ENCODE peak calls at places on chromosomes 2 and 18, in seven cellular contexts. Q, X, A, L, K, H and R are unnamed samples.

GRCh38 chr2:39359453-39360038 is 77.5 kb downstream of the MAP4K3 start:
- DNase-seq in Q (no peak), X (no peak), A (no peak), L (no peak), K (no peak), H (no peak), R (no peak)

GRCh38 chr2:167127135-167127534 is 238.9 kb downstream of the XIRP2 start:
- DNase-seq in Q (peak), X (no peak), A (no peak), L (peak), K (peak), H (peak), R (no peak)

GRCh38 chr2:217947341-217948316 is 55.2 kb downstream of the TNS1 start:
- DNase-seq in Q (no peak), X (peak), A (no peak), L (no peak), K (no peak), H (no peak), R (no peak)

GRCh38 chr2:99609851-99610381 is 120.1 kb upstream of the REV1 start:
- DNase-seq in Q (no peak), X (no peak), A (no peak), L (no peak), K (no peak), H (no peak), R (no peak)

GRCh38 chr18:6120820-6121279 is 225.5 kb upstream of the TMEM200C start:
- DNase-seq in Q (no peak), X (no peak), A (no peak), L (no peak), K (no peak), H (no peak), R (no peak)

GRCh38 chr2:205364261-205364660 is 318.0 kb upstream of the NRP2 start:
- DNase-seq in Q (no peak), X (no peak), A (no peak), L (no peak), K (no peak), H (no peak), R (no peak)

GRCh38 chr2:120549841-120550240 is 185.8 kb upstream of the GLI2 start:
- DNase-seq in Q (no peak), X (no peak), A (no peak), L (no peak), K (no peak), H (no peak), R (no peak)

GRCh38 chr2:160445673-160446072 is 47.9 kb downstream of the RBMS1 start:
- DNase-seq in Q (no peak), X (no peak), A (no peak), L (no peak), K (no peak), H (no peak), R (no peak)

GRCh38 chr2:19762142-19762541 is 139.6 kb downstream of the TTC32 start:
- DNase-seq in Q (no peak), X (no peak), A (no peak), L (no peak), K (peak), H (no peak), R (no peak)

GRCh38 chr2:144712277-144712944 is 192.5 kb upstream of the ZEB2 start:
- DNase-seq in Q (no peak), X (no peak), A (no peak), L (no peak), K (peak), H (no peak), R (no peak)

DNA sequence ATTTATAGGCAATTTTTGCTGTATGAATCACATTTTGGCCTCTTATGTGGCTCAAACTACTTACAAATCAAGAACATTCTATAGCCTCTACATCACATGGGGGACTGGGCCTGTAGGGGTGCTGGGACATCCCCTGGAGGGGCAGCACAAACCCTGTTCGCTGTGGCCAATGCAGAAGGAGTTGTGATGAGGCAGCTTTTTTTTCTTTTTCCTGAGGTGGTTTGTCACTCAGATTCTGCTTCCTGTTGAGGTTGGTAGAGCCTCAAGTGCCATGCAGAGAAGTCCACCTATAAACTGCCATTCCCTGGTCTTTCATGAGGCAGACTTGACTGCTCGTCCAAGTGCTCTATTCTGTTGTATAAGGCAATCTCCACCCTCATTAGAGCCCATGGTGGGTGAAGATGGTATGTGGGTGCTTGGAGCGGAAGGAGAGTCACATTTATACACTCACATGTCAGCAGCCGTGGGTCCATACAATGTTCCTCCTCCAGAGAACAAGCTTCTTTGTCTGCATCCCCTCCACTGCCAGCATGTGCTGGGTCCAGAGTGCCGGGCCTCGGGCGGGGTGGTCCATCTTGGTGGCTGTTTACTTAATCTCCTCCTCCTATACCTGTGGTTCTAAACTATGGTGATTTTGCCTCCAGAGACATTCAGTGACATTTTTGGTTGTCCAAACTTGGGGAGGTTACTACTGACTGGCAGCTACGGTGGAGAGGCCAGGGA is 120.3 kb downstream of the ACOXL start:
- DNase-seq in Q (no peak), X (no peak), A (no peak), L (no peak), K (no peak), H (no peak), R (no peak)
- TF ChIP-seq CTCF in Q (no peak), X (no peak), A (no peak), L (no peak), K (no peak), H (no peak), R (no peak)

GRCh38 chr2:202377308-202377736 is 1.2 kb downstream of the BMPR2 start:
- DNase-seq in Q (peak), X (peak), A (peak), L (peak), K (no peak), H (peak), R (peak)

GRCh38 chr2:202375611-202376408 is at the start of gene BMPR2:
- DNase-seq in Q (peak), X (peak), A (peak), L (peak), K (peak), H (peak), R (peak)

GRCh38 chr2:202376460-202377307 is 557 bp downstream of the BMPR2 start:
- DNase-seq in Q (peak), X (peak), A (peak), L (peak), K (peak), H (peak), R (peak)

GRCh38 chr2:202373490-202373889 is 2.6 kb upstream of the BMPR2 start:
- DNase-seq in Q (peak), X (no peak), A (no peak), L (peak), K (peak), H (no peak), R (no peak)

GRCh38 chr2:202375006-202375610 is 1.0 kb upstream of the BMPR2 start:
- DNase-seq in Q (peak), X (peak), A (peak), L (peak), K (peak), H (peak), R (peak)
- TF ChIP-seq CTCF in Q (no peak), X (no peak), A (no peak), L (peak), K (no peak), H (no peak), R (no peak)

GRCh38 chr2:147989809-147990403 is 30.6 kb downstream of the ORC4 start:
- DNase-seq in Q (peak), X (no peak), A (no peak), L (peak), K (peak), H (no peak), R (peak)
- TF ChIP-seq CTCF in Q (peak), X (no peak), A (peak), L (peak), K (peak), H (peak), R (peak)

GRCh38 chr18:73503326-73503725 is 635.5 kb upstream of the NETO1 start:
- DNase-seq in Q (no peak), X (no peak), A (no peak), L (no peak), K (no peak), H (no peak), R (no peak)
- TF ChIP-seq CTCF in Q (no peak), X (no peak), A (no peak), L (no peak), K (no peak), H (no peak), R (no peak)

DNA sequence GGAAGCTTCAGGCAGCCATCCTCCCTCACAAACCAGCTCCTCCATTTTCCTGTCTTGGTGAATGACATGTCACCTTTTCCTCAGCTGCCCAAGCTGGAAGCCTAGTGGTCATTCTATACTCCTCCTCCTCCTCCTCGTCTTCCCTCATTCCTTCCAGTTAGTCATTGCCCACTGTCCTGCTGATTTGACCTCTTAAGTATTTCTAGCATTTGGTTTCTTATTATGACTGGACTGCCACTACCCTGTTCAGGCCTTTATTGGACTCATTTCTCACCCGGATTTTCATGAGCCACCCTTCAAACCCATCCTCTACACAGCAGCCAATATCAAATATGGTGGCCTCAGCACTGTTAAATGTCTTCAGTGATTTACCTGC is 21.9 kb upstream of the MGAT5 start:
- DNase-seq in Q (no peak), X (no peak), A (no peak), L (no peak), K (peak), H (no peak), R (no peak)
- TF ChIP-seq CTCF in Q (no peak), X (no peak), A (no peak), L (no peak), K (no peak), H (no peak), R (no peak)

GRCh38 chr2:108786354-108787208 is at the start of gene CCDC138:
- DNase-seq in Q (peak), X (peak), A (peak), L (peak), K (peak), H (peak), R (peak)
- TF ChIP-seq CTCF in Q (no peak), X (no peak), A (no peak), L (no peak), K (no peak), H (no peak), R (no peak)

GRCh38 chr18:77133051-77133919 is 702 bp upstream of the MBP start:
- DNase-seq in Q (peak), X (peak), A (no peak), L (peak), K (no peak), H (peak), R (peak)

GRCh38 chr18:77134611-77135010 is 2.0 kb upstream of the MBP start:
- DNase-seq in Q (no peak), X (no peak), A (no peak), L (no peak), K (no peak), H (no peak), R (no peak)

GRCh38 chr18:77132369-77133050 is at the start of gene MBP:
- DNase-seq in Q (peak), X (peak), A (peak), L (peak), K (no peak), H (peak), R (peak)

GRCh38 chr18:77135339-77136075 is 2.9 kb upstream of the MBP start:
- DNase-seq in Q (no peak), X (no peak), A (no peak), L (no peak), K (no peak), H (no peak), R (no peak)

DNA sequence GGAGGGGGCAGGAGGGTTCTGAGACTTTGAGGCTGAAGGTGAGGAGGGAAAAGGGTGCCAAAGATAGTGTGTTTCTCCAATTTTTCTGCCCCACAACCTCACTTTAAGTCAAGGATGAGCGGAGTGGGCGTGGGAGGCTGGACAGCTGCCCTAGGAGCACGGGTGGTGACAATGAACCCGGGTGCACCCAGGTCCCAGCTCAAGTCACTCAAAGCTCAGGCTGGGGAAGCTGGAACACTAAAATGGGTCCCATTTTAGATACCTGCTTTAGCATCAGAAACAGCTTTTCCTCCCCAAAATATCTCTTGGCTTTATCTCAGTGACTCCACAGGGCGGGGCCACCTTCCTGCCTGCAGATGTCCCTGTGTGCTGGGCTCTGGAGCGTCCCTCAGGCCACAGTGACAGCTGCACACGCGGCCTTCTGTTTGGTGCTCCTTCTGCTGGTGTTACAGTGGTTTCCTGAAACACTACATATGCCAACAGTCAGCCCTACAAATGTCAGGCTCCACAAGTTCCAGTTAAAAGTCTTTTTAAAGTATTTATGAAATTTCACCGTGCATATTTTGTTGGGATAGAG is 1.4 kb upstream of the MBP start:
- DNase-seq in Q (no peak), X (no peak), A (peak), L (peak), K (no peak), H (no peak), R (peak)
- TF ChIP-seq CTCF in Q (no peak), X (no peak), A (peak), L (no peak), K (no peak), H (no peak), R (no peak)

GRCh38 chr2:209771474-209772292 is at the start of gene UNC80:
- DNase-seq in Q (peak), X (peak), A (peak), L (no peak), K (peak), H (peak), R (peak)
- TF ChIP-seq CTCF in Q (no peak), X (no peak), A (no peak), L (no peak), K (no peak), H (no peak), R (no peak)

GRCh38 chr2:60296219-60296955 is 257.1 kb downstream of the BCL11A start:
- DNase-seq in Q (no peak), X (no peak), A (no peak), L (no peak), K (no peak), H (no peak), R (no peak)

GRCh38 chr2:60297296-60298010 is 256.0 kb downstream of the BCL11A start:
- DNase-seq in Q (peak), X (peak), A (no peak), L (no peak), K (no peak), H (no peak), R (no peak)

GRCh38 chr2:60292242-60292641 is 261.2 kb downstream of the BCL11A start:
- DNase-seq in Q (no peak), X (no peak), A (no peak), L (no peak), K (no peak), H (no peak), R (no peak)

GRCh38 chr2:60294901-60295590 is 258.4 kb downstream of the BCL11A start:
- DNase-seq in Q (no peak), X (no peak), A (no peak), L (no peak), K (no peak), H (no peak), R (peak)

DNA sequence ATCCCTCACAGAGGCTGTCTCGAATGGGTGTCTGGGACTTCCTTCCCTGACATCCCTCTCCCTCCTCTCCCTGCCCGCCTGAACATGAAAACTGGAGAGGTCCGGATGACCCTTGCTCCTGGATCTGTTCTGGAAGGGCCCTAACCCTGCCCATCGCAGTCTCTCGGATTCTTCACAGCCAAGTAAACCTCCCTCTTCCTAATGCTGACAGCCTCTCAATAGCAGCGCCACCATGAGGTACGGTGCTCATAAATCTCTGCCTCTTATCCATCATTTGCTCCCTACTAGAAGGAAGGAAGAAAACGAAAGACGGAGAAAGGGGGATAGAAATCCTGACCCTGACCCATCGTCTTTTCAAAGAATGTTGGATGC is 257.9 kb downstream of the BCL11A start:
- DNase-seq in Q (no peak), X (peak), A (no peak), L (no peak), K (no peak), H (no peak), R (no peak)
- TF ChIP-seq CTCF in Q (no peak), X (no peak), A (no peak), L (no peak), K (no peak), H (no peak), R (no peak)

DNA sequence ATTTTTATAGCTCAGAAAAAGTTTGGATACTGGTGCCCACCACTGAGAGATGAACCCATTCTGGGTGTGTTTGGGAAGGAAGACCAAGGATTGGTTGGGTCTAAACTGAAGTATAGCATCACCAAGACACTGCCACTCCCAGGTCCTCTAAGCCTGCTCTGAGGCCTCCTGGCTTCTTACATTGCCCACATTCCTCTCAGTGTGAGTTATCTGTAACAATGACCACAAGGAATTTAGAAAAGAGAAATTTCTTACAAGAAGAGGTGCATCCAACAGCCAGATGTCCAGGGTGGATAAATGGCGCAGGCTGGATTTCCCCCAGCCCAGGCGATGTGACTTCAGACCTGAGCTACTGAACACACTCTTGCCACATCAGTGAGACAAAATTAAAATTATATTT is 1.6 kb upstream of the GPR45 start:
- DNase-seq in Q (no peak), X (no peak), A (no peak), L (no peak), K (peak), H (no peak), R (no peak)
- TF ChIP-seq CTCF in Q (no peak), X (no peak), A (no peak), L (no peak), K (no peak), H (no peak), R (no peak)